ENCODE peak calls at places on chromosomes 7 and 10, in five cellular contexts. One of them, this sample, is unnamed.

GRCh38 chr10:70132098-70133029 is at the start of gene AIFM2:
- DNase-seq in activated naive CD4-positive, alpha-beta T cell treated with anti-CD3 and anti-CD28 coated beads, Interleukin-2, amount 50 U/mL, for 16 hours: peak; percentile 51
- DNase-seq in activated naive CD8-positive, alpha-beta T cell treated with anti-CD3 and anti-CD28 coated beads, Interleukin-2, amount 50 U/mL, for 24 hours: peak; percentile 60
- DNase-seq in stimulated activated CD4-positive, alpha-beta T cell treated with anti-CD3 and anti-CD28 coated beads, Interleukin-4, amount 100 ng/mL, for 1 hour: peak; percentile 40
- DNase-seq in endodermal cell: peak; percentile 90
- DNase-seq in this sample: peak; percentile 74

GRCh38 chr10:111936143-111936542 is 247.4 kb downstream of the GPAM start:
- DNase-seq in activated naive CD4-positive, alpha-beta T cell treated with anti-CD3 and anti-CD28 coated beads, Interleukin-2, amount 50 U/mL, for 16 hours: no peak
- DNase-seq in activated naive CD8-positive, alpha-beta T cell treated with anti-CD3 and anti-CD28 coated beads, Interleukin-2, amount 50 U/mL, for 24 hours: no peak
- DNase-seq in stimulated activated CD4-positive, alpha-beta T cell treated with anti-CD3 and anti-CD28 coated beads, Interleukin-4, amount 100 ng/mL, for 1 hour: no peak
- DNase-seq in endodermal cell: no peak
- DNase-seq in this sample: no peak

GRCh38 chr7:29265208-29265923 is 70.8 kb downstream of the CHN2 start:
- DNase-seq in activated naive CD4-positive, alpha-beta T cell treated with anti-CD3 and anti-CD28 coated beads, Interleukin-2, amount 50 U/mL, for 16 hours: no peak
- DNase-seq in activated naive CD8-positive, alpha-beta T cell treated with anti-CD3 and anti-CD28 coated beads, Interleukin-2, amount 50 U/mL, for 24 hours: no peak
- DNase-seq in stimulated activated CD4-positive, alpha-beta T cell treated with anti-CD3 and anti-CD28 coated beads, Interleukin-4, amount 100 ng/mL, for 1 hour: no peak
- DNase-seq in endodermal cell: peak; percentile 41
- DNase-seq in this sample: no peak

GRCh38 chr7:40298421-40298820 is 163.6 kb downstream of the SUGCT start:
- DNase-seq in activated naive CD4-positive, alpha-beta T cell treated with anti-CD3 and anti-CD28 coated beads, Interleukin-2, amount 50 U/mL, for 16 hours: no peak
- DNase-seq in activated naive CD8-positive, alpha-beta T cell treated with anti-CD3 and anti-CD28 coated beads, Interleukin-2, amount 50 U/mL, for 24 hours: no peak
- DNase-seq in stimulated activated CD4-positive, alpha-beta T cell treated with anti-CD3 and anti-CD28 coated beads, Interleukin-4, amount 100 ng/mL, for 1 hour: no peak
- DNase-seq in endodermal cell: no peak
- DNase-seq in this sample: no peak

GRCh38 chr10:19954601-19955000 is 138.4 kb downstream of the PLXDC2 start:
- DNase-seq in activated naive CD4-positive, alpha-beta T cell treated with anti-CD3 and anti-CD28 coated beads, Interleukin-2, amount 50 U/mL, for 16 hours: no peak
- DNase-seq in activated naive CD8-positive, alpha-beta T cell treated with anti-CD3 and anti-CD28 coated beads, Interleukin-2, amount 50 U/mL, for 24 hours: no peak
- DNase-seq in stimulated activated CD4-positive, alpha-beta T cell treated with anti-CD3 and anti-CD28 coated beads, Interleukin-4, amount 100 ng/mL, for 1 hour: no peak
- DNase-seq in endodermal cell: no peak
- DNase-seq in this sample: no peak

GRCh38 chr7:132738254-132738653 is 162.0 kb upstream of the PLXNA4 start:
- DNase-seq in activated naive CD4-positive, alpha-beta T cell treated with anti-CD3 and anti-CD28 coated beads, Interleukin-2, amount 50 U/mL, for 16 hours: no peak
- DNase-seq in activated naive CD8-positive, alpha-beta T cell treated with anti-CD3 and anti-CD28 coated beads, Interleukin-2, amount 50 U/mL, for 24 hours: no peak
- DNase-seq in stimulated activated CD4-positive, alpha-beta T cell treated with anti-CD3 and anti-CD28 coated beads, Interleukin-4, amount 100 ng/mL, for 1 hour: no peak
- DNase-seq in endodermal cell: no peak
- DNase-seq in this sample: no peak

GRCh38 chr10:29784175-29784773 is 149.5 kb upstream of the SVIL start:
- DNase-seq in activated naive CD4-positive, alpha-beta T cell treated with anti-CD3 and anti-CD28 coated beads, Interleukin-2, amount 50 U/mL, for 16 hours: no peak
- DNase-seq in activated naive CD8-positive, alpha-beta T cell treated with anti-CD3 and anti-CD28 coated beads, Interleukin-2, amount 50 U/mL, for 24 hours: no peak
- DNase-seq in stimulated activated CD4-positive, alpha-beta T cell treated with anti-CD3 and anti-CD28 coated beads, Interleukin-4, amount 100 ng/mL, for 1 hour: no peak
- DNase-seq in endodermal cell: peak; percentile 73
- DNase-seq in this sample: no peak

GRCh38 chr7:92517626-92518025 is 10.7 kb downstream of the PEX1 start:
- DNase-seq in activated naive CD4-positive, alpha-beta T cell treated with anti-CD3 and anti-CD28 coated beads, Interleukin-2, amount 50 U/mL, for 16 hours: no peak
- DNase-seq in activated naive CD8-positive, alpha-beta T cell treated with anti-CD3 and anti-CD28 coated beads, Interleukin-2, amount 50 U/mL, for 24 hours: no peak
- DNase-seq in stimulated activated CD4-positive, alpha-beta T cell treated with anti-CD3 and anti-CD28 coated beads, Interleukin-4, amount 100 ng/mL, for 1 hour: no peak
- DNase-seq in endodermal cell: no peak
- DNase-seq in this sample: no peak

GRCh38 chr7:35722054-35722849 is 27.3 kb upstream of the HERPUD2 start:
- DNase-seq in activated naive CD4-positive, alpha-beta T cell treated with anti-CD3 and anti-CD28 coated beads, Interleukin-2, amount 50 U/mL, for 16 hours: peak; percentile 24
- DNase-seq in activated naive CD8-positive, alpha-beta T cell treated with anti-CD3 and anti-CD28 coated beads, Interleukin-2, amount 50 U/mL, for 24 hours: no peak
- DNase-seq in stimulated activated CD4-positive, alpha-beta T cell treated with anti-CD3 and anti-CD28 coated beads, Interleukin-4, amount 100 ng/mL, for 1 hour: no peak
- DNase-seq in endodermal cell: no peak
- DNase-seq in this sample: no peak

GRCh38 chr7:64558781-64559180 is 4.1 kb downstream of the ZNF680 start:
- DNase-seq in activated naive CD4-positive, alpha-beta T cell treated with anti-CD3 and anti-CD28 coated beads, Interleukin-2, amount 50 U/mL, for 16 hours: no peak
- DNase-seq in activated naive CD8-positive, alpha-beta T cell treated with anti-CD3 and anti-CD28 coated beads, Interleukin-2, amount 50 U/mL, for 24 hours: no peak
- DNase-seq in stimulated activated CD4-positive, alpha-beta T cell treated with anti-CD3 and anti-CD28 coated beads, Interleukin-4, amount 100 ng/mL, for 1 hour: no peak
- DNase-seq in endodermal cell: no peak
- DNase-seq in this sample: no peak

GRCh38 chr10:61899045-61899444 is 2.5 kb upstream of the ARID5B start:
- DNase-seq in activated naive CD4-positive, alpha-beta T cell treated with anti-CD3 and anti-CD28 coated beads, Interleukin-2, amount 50 U/mL, for 16 hours: no peak
- DNase-seq in activated naive CD8-positive, alpha-beta T cell treated with anti-CD3 and anti-CD28 coated beads, Interleukin-2, amount 50 U/mL, for 24 hours: no peak
- DNase-seq in stimulated activated CD4-positive, alpha-beta T cell treated with anti-CD3 and anti-CD28 coated beads, Interleukin-4, amount 100 ng/mL, for 1 hour: no peak
- DNase-seq in endodermal cell: no peak
- DNase-seq in this sample: no peak

GRCh38 chr10:75974080-75974479 is 542.7 kb downstream of the LRMDA start:
- DNase-seq in activated naive CD4-positive, alpha-beta T cell treated with anti-CD3 and anti-CD28 coated beads, Interleukin-2, amount 50 U/mL, for 16 hours: no peak
- DNase-seq in activated naive CD8-positive, alpha-beta T cell treated with anti-CD3 and anti-CD28 coated beads, Interleukin-2, amount 50 U/mL, for 24 hours: no peak
- DNase-seq in stimulated activated CD4-positive, alpha-beta T cell treated with anti-CD3 and anti-CD28 coated beads, Interleukin-4, amount 100 ng/mL, for 1 hour: no peak
- DNase-seq in endodermal cell: no peak
- DNase-seq in this sample: no peak

GRCh38 chr10:3668276-3668960 is 116.6 kb downstream of the KLF6 start:
- DNase-seq in activated naive CD4-positive, alpha-beta T cell treated with anti-CD3 and anti-CD28 coated beads, Interleukin-2, amount 50 U/mL, for 16 hours: peak; percentile 61
- DNase-seq in activated naive CD8-positive, alpha-beta T cell treated with anti-CD3 and anti-CD28 coated beads, Interleukin-2, amount 50 U/mL, for 24 hours: peak; percentile 53
- DNase-seq in stimulated activated CD4-positive, alpha-beta T cell treated with anti-CD3 and anti-CD28 coated beads, Interleukin-4, amount 100 ng/mL, for 1 hour: peak; percentile 59
- DNase-seq in endodermal cell: peak; percentile 89
- DNase-seq in this sample: peak; percentile 70

GRCh38 chr7:80783688-80784327 is 135.0 kb downstream of the SEMA3C start:
- DNase-seq in activated naive CD4-positive, alpha-beta T cell treated with anti-CD3 and anti-CD28 coated beads, Interleukin-2, amount 50 U/mL, for 16 hours: no peak
- DNase-seq in activated naive CD8-positive, alpha-beta T cell treated with anti-CD3 and anti-CD28 coated beads, Interleukin-2, amount 50 U/mL, for 24 hours: no peak
- DNase-seq in stimulated activated CD4-positive, alpha-beta T cell treated with anti-CD3 and anti-CD28 coated beads, Interleukin-4, amount 100 ng/mL, for 1 hour: no peak
- DNase-seq in endodermal cell: no peak
- DNase-seq in this sample: no peak

GRCh38 chr10:121774404-121774803 is 153.4 kb downstream of the ATE1 start:
- DNase-seq in activated naive CD4-positive, alpha-beta T cell treated with anti-CD3 and anti-CD28 coated beads, Interleukin-2, amount 50 U/mL, for 16 hours: no peak
- DNase-seq in activated naive CD8-positive, alpha-beta T cell treated with anti-CD3 and anti-CD28 coated beads, Interleukin-2, amount 50 U/mL, for 24 hours: no peak
- DNase-seq in stimulated activated CD4-positive, alpha-beta T cell treated with anti-CD3 and anti-CD28 coated beads, Interleukin-4, amount 100 ng/mL, for 1 hour: no peak
- DNase-seq in endodermal cell: no peak
- DNase-seq in this sample: no peak

GRCh38 chr10:26675873-26676257 is 21.6 kb upstream of the PDSS1 start:
- DNase-seq in activated naive CD4-positive, alpha-beta T cell treated with anti-CD3 and anti-CD28 coated beads, Interleukin-2, amount 50 U/mL, for 16 hours: no peak
- DNase-seq in activated naive CD8-positive, alpha-beta T cell treated with anti-CD3 and anti-CD28 coated beads, Interleukin-2, amount 50 U/mL, for 24 hours: no peak
- DNase-seq in stimulated activated CD4-positive, alpha-beta T cell treated with anti-CD3 and anti-CD28 coated beads, Interleukin-4, amount 100 ng/mL, for 1 hour: no peak
- DNase-seq in endodermal cell: no peak
- DNase-seq in this sample: no peak

GRCh38 chr7:27418544-27418943 is 175.9 kb downstream of the EVX1 start:
- DNase-seq in activated naive CD4-positive, alpha-beta T cell treated with anti-CD3 and anti-CD28 coated beads, Interleukin-2, amount 50 U/mL, for 16 hours: no peak
- DNase-seq in activated naive CD8-positive, alpha-beta T cell treated with anti-CD3 and anti-CD28 coated beads, Interleukin-2, amount 50 U/mL, for 24 hours: no peak
- DNase-seq in stimulated activated CD4-positive, alpha-beta T cell treated with anti-CD3 and anti-CD28 coated beads, Interleukin-4, amount 100 ng/mL, for 1 hour: no peak
- DNase-seq in endodermal cell: no peak
- DNase-seq in this sample: no peak

GRCh38 chr10:73999703-74000102 is 1.8 kb downstream of the VCL start:
- DNase-seq in activated naive CD4-positive, alpha-beta T cell treated with anti-CD3 and anti-CD28 coated beads, Interleukin-2, amount 50 U/mL, for 16 hours: no peak
- DNase-seq in activated naive CD8-positive, alpha-beta T cell treated with anti-CD3 and anti-CD28 coated beads, Interleukin-2, amount 50 U/mL, for 24 hours: no peak
- DNase-seq in stimulated activated CD4-positive, alpha-beta T cell treated with anti-CD3 and anti-CD28 coated beads, Interleukin-4, amount 100 ng/mL, for 1 hour: no peak
- DNase-seq in endodermal cell: no peak
- DNase-seq in this sample: no peak

GRCh38 chr10:17001961-17002749 is 127.5 kb downstream of the CUBN start:
- DNase-seq in activated naive CD4-positive, alpha-beta T cell treated with anti-CD3 and anti-CD28 coated beads, Interleukin-2, amount 50 U/mL, for 16 hours: no peak
- DNase-seq in activated naive CD8-positive, alpha-beta T cell treated with anti-CD3 and anti-CD28 coated beads, Interleukin-2, amount 50 U/mL, for 24 hours: peak; percentile 28
- DNase-seq in stimulated activated CD4-positive, alpha-beta T cell treated with anti-CD3 and anti-CD28 coated beads, Interleukin-4, amount 100 ng/mL, for 1 hour: no peak
- DNase-seq in endodermal cell: peak; percentile 2
- DNase-seq in this sample: no peak

GRCh38 chr7:738723-739454 is 11.8 kb upstream of the PRKAR1B start:
- DNase-seq in activated naive CD4-positive, alpha-beta T cell treated with anti-CD3 and anti-CD28 coated beads, Interleukin-2, amount 50 U/mL, for 16 hours: no peak
- DNase-seq in activated naive CD8-positive, alpha-beta T cell treated with anti-CD3 and anti-CD28 coated beads, Interleukin-2, amount 50 U/mL, for 24 hours: no peak
- DNase-seq in stimulated activated CD4-positive, alpha-beta T cell treated with anti-CD3 and anti-CD28 coated beads, Interleukin-4, amount 100 ng/mL, for 1 hour: no peak
- DNase-seq in endodermal cell: no peak
- DNase-seq in this sample: no peak

GRCh38 chr7:35725280-35725680 is 30.3 kb upstream of the HERPUD2 start:
- DNase-seq in activated naive CD4-positive, alpha-beta T cell treated with anti-CD3 and anti-CD28 coated beads, Interleukin-2, amount 50 U/mL, for 16 hours: peak; percentile 26
- DNase-seq in activated naive CD8-positive, alpha-beta T cell treated with anti-CD3 and anti-CD28 coated beads, Interleukin-2, amount 50 U/mL, for 24 hours: peak; percentile 42
- DNase-seq in stimulated activated CD4-positive, alpha-beta T cell treated with anti-CD3 and anti-CD28 coated beads, Interleukin-4, amount 100 ng/mL, for 1 hour: no peak
- DNase-seq in endodermal cell: no peak
- DNase-seq in this sample: peak; percentile 60

GRCh38 chr7:129612112-129613015 is 844 bp downstream of the NRF1 start:
- DNase-seq in activated naive CD4-positive, alpha-beta T cell treated with anti-CD3 and anti-CD28 coated beads, Interleukin-2, amount 50 U/mL, for 16 hours: peak; percentile 49
- DNase-seq in activated naive CD8-positive, alpha-beta T cell treated with anti-CD3 and anti-CD28 coated beads, Interleukin-2, amount 50 U/mL, for 24 hours: peak; percentile 37
- DNase-seq in stimulated activated CD4-positive, alpha-beta T cell treated with anti-CD3 and anti-CD28 coated beads, Interleukin-4, amount 100 ng/mL, for 1 hour: peak; percentile 38
- DNase-seq in endodermal cell: peak; percentile 72
- DNase-seq in this sample: peak; percentile 68

GRCh38 chr10:87750001-87750651 is 67.9 kb downstream of the ATAD1 start:
- DNase-seq in activated naive CD4-positive, alpha-beta T cell treated with anti-CD3 and anti-CD28 coated beads, Interleukin-2, amount 50 U/mL, for 16 hours: no peak
- DNase-seq in activated naive CD8-positive, alpha-beta T cell treated with anti-CD3 and anti-CD28 coated beads, Interleukin-2, amount 50 U/mL, for 24 hours: no peak
- DNase-seq in stimulated activated CD4-positive, alpha-beta T cell treated with anti-CD3 and anti-CD28 coated beads, Interleukin-4, amount 100 ng/mL, for 1 hour: no peak
- DNase-seq in endodermal cell: no peak
- DNase-seq in this sample: no peak

GRCh38 chr7:142349670-142350405 is 92.0 kb upstream of the PRSS58 start:
- DNase-seq in activated naive CD4-positive, alpha-beta T cell treated with anti-CD3 and anti-CD28 coated beads, Interleukin-2, amount 50 U/mL, for 16 hours: no peak
- DNase-seq in activated naive CD8-positive, alpha-beta T cell treated with anti-CD3 and anti-CD28 coated beads, Interleukin-2, amount 50 U/mL, for 24 hours: no peak
- DNase-seq in stimulated activated CD4-positive, alpha-beta T cell treated with anti-CD3 and anti-CD28 coated beads, Interleukin-4, amount 100 ng/mL, for 1 hour: no peak
- DNase-seq in endodermal cell: no peak
- DNase-seq in this sample: no peak